ENCODE peak calls at places on chromosomes 5 and 9, in four cellular contexts. A is KG1; Q is progenitor cell of endocrine pancreas; T is stimulated activated CD4-positive, alpha-beta T cell treated with anti-CD3 and anti-CD28 coated beads, Interleukin-1b, Interleukin-23, amount 100 ng/mL, for 1 hour. W is an unnamed sample.

GRCh38 chr9:101514056-101514455 is 19.6 kb upstream of the RNF20 start:
- DNase-seq in A (no peak), Q (no peak), T (no peak), W (no peak)

GRCh38 chr5:58902765-58903164 is 319.9 kb downstream of the RAB3C start:
- DNase-seq in A (no peak), Q (no peak), T (no peak), W (no peak)

GRCh38 chr5:150035139-150035893 is 34.8 kb downstream of the HMGXB3 start:
- DNase-seq in A (no peak), Q (no peak), T (no peak), W (no peak)

GRCh38 chr5:54146390-54146789 is 164.0 kb downstream of the ARL15 start:
- DNase-seq in A (no peak), Q (no peak), T (no peak), W (no peak)

GRCh38 chr5:55036477-55036876 is 12.4 kb downstream of the GZMK start:
- DNase-seq in A (no peak), Q (no peak), T (no peak), W (no peak)

GRCh38 chr5:75367401-75367800 is 30.4 kb downstream of the HMGCR start:
- DNase-seq in A (no peak), Q (no peak), T (no peak), W (no peak)

GRCh38 chr9:130368631-130369103 is 76.1 kb upstream of the ASS1 start:
- DNase-seq in A (no peak), Q (no peak), T (no peak), W (no peak)

GRCh38 chr9:95584176-95584575 is 67.4 kb upstream of the PTCH1 start:
- DNase-seq in A (no peak), Q (no peak), T (no peak), W (no peak)

GRCh38 chr9:130243015-130243881 is 22.3 kb upstream of the HMCN2 start:
- DNase-seq in A (no peak), Q (peak), T (peak), W (peak)

GRCh38 chr5:138654281-138654867 is 79.2 kb upstream of the HSPA9 start:
- DNase-seq in A (peak), Q (no peak), T (peak), W (peak)

GRCh38 chr5:143729334-143729946 is 82.5 kb upstream of the HMHB1 start:
- DNase-seq in A (no peak), Q (no peak), T (no peak), W (no peak)

GRCh38 chr5:138873096-138873885 is 1.8 kb downstream of the LRRTM2 start:
- DNase-seq in A (no peak), Q (no peak), T (no peak), W (no peak)

GRCh38 chr5:127072861-127073846 is at the start of gene C5orf63:
- DNase-seq in A (no peak), Q (peak), T (peak), W (peak)

GRCh38 chr5:174759091-174759490 is 34.7 kb downstream of the MSX2 start:
- DNase-seq in A (no peak), Q (no peak), T (no peak), W (no peak)

GRCh38 chr9:26530841-26531240 is 361.8 kb downstream of the CAAP1 start:
- DNase-seq in A (no peak), Q (no peak), T (no peak), W (no peak)

GRCh38 chr5:145990077-145990653 is 53.8 kb downstream of the SH3RF2 start:
- DNase-seq in A (no peak), Q (no peak), T (no peak), W (no peak)